ENCODE peak calls at places on chromosomes 7 and 10, in ten cellular contexts. P is upper lobe of right lung, U is hepatocyte, E is Panc1, X is A549, R is prostate gland, I is colonic mucosa, Y is heart right ventricle, O is lower lobe of right lung, T is psoas muscle. F is an unnamed sample.

GRCh38 chr10:74437822-74438221 is 286.8 kb downstream of the ADK start:
- DNase-seq in P (no peak), U (no peak), E (no peak), X (peak; percentile 12), R (no peak), I (no peak), Y (no peak), O (no peak), T (no peak), F (peak; percentile 54)

GRCh38 chr7:119935418-119936025 is 337.5 kb upstream of the KCND2 start:
- DNase-seq in P (no peak), U (peak; percentile 65), E (peak; percentile 18), X (no peak), R (no peak), I (no peak), Y (no peak), O (no peak), T (no peak), F (peak; percentile 86)

GRCh38 chr10:33653584-33654367 is 319.3 kb upstream of the NRP1 start:
- DNase-seq in P (no peak), U (no peak), E (no peak), X (no peak), R (no peak), I (no peak), Y (no peak), O (no peak), T (no peak), F (peak; percentile 95)

GRCh38 chr7:69439040-69439439 is 159.2 kb upstream of the AUTS2 start:
- DNase-seq in P (no peak), U (no peak), E (no peak), X (no peak), R (no peak), I (no peak), Y (no peak), O (no peak), T (no peak), F (no peak)

GRCh38 chr7:33243319-33243881 is 114.0 kb downstream of the BBS9 start:
- DNase-seq in P (no peak), U (peak; percentile 55), E (peak; percentile 30), X (peak; percentile 36), R (no peak), I (no peak), Y (no peak), O (no peak), T (no peak), F (peak; percentile 83)

GRCh38 chr7:80584778-80585177 is 53.7 kb upstream of the CD36 start:
- DNase-seq in P (no peak), U (peak; percentile 61), E (no peak), X (no peak), R (no peak), I (no peak), Y (no peak), O (no peak), T (no peak), F (peak; percentile 82)

GRCh38 chr7:10767771-10768170 is 205.9 kb upstream of the PHF14 start:
- DNase-seq in P (no peak), U (no peak), E (no peak), X (no peak), R (no peak), I (no peak), Y (no peak), O (no peak), T (no peak), F (no peak)

GRCh38 chr7:157612664-157613561 is 276.1 kb downstream of the DNAJB6 start:
- DNase-seq in P (peak; percentile 76), U (peak; percentile 34), E (no peak), X (no peak), R (no peak), I (peak; percentile 29), Y (peak; percentile 59), O (no peak), T (peak; percentile 58), F (no peak)

GRCh38 chr7:29806131-29806792 is at the start of gene WIPF3:
- DNase-seq in P (peak; percentile 68), U (peak; percentile 84), E (no peak), X (peak; percentile 22), R (no peak), I (peak; percentile 40), Y (peak; percentile 44), O (peak; percentile 48), T (peak; percentile 48), F (no peak)
- TF ChIP-seq CTCF in P (no peak), U (no peak), E (no peak), X (no peak), R (no peak), I (no peak), Y (no peak), O (no peak), T (peak; percentile 8), F (no peak)

GRCh38 chr10:17213646-17214349 is 12.3 kb upstream of the TRDMT1 start:
- DNase-seq in P (no peak), U (no peak), E (no peak), X (no peak), R (no peak), I (no peak), Y (no peak), O (no peak), T (no peak), F (peak; percentile 27)

GRCh38 chr10:17209931-17210330 is 8.5 kb upstream of the TRDMT1 start:
- DNase-seq in P (no peak), U (no peak), E (no peak), X (no peak), R (no peak), I (no peak), Y (no peak), O (no peak), T (no peak), F (peak; percentile 59)

GRCh38 chr10:17209302-17209701 is 7.8 kb upstream of the TRDMT1 start:
- DNase-seq in P (no peak), U (no peak), E (no peak), X (no peak), R (no peak), I (no peak), Y (no peak), O (no peak), T (no peak), F (no peak)

GRCh38 chr10:17212802-17213204 is 11.3 kb upstream of the TRDMT1 start:
- DNase-seq in P (no peak), U (no peak), E (no peak), X (no peak), R (no peak), I (no peak), Y (no peak), O (no peak), T (no peak), F (no peak)

DNA sequence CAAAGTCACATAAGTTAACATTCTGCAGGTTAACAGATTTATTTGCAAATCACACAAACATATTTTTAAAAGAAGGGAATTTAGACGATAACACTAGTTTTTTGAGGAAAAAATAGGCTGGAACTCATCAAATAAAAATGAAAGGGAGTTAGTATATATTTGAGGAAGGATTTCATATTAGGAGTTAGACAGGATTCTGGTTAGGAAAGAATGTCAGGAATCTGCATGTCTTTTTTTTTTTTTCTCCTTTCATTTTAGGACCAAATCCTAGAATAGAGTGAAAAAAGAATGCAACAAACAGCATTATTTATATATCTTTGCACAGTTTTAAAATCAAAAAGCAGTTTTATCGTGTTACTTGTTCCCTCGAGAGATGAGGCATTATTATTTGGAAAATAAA is 8.9 kb upstream of the TRDMT1 start:
- DNase-seq in P (no peak), U (no peak), E (no peak), X (no peak), R (no peak), I (no peak), Y (no peak), O (no peak), T (no peak), F (peak; percentile 69)
- H3K4me3 ChIP-seq in P (no peak overlapping the region), U (no peak overlapping the region), E (no peak overlapping the region), X (no peak overlapping the region), R (no peak overlapping the region), I (no peak overlapping the region), Y (no peak overlapping the region), O (no peak overlapping the region), T (no peak overlapping the region), F (no peak overlapping the region)

GRCh38 chr7:123637203-123637602 is 18.5 kb upstream of the LMOD2 start:
- DNase-seq in P (no peak), U (no peak), E (no peak), X (no peak), R (no peak), I (no peak), Y (no peak), O (no peak), T (no peak), F (no peak)

GRCh38 chr7:123632808-123633207 is 22.9 kb upstream of the LMOD2 start:
- DNase-seq in P (no peak), U (no peak), E (no peak), X (no peak), R (no peak), I (no peak), Y (no peak), O (no peak), T (no peak), F (no peak)

GRCh38 chr7:123633553-123633952 is 22.1 kb upstream of the LMOD2 start:
- DNase-seq in P (no peak), U (no peak), E (no peak), X (no peak), R (no peak), I (no peak), Y (no peak), O (no peak), T (no peak), F (peak; percentile 88)

GRCh38 chr7:123637878-123638277 is 17.8 kb upstream of the LMOD2 start:
- DNase-seq in P (no peak), U (no peak), E (no peak), X (no peak), R (no peak), I (no peak), Y (no peak), O (no peak), T (no peak), F (no peak)

DNA sequence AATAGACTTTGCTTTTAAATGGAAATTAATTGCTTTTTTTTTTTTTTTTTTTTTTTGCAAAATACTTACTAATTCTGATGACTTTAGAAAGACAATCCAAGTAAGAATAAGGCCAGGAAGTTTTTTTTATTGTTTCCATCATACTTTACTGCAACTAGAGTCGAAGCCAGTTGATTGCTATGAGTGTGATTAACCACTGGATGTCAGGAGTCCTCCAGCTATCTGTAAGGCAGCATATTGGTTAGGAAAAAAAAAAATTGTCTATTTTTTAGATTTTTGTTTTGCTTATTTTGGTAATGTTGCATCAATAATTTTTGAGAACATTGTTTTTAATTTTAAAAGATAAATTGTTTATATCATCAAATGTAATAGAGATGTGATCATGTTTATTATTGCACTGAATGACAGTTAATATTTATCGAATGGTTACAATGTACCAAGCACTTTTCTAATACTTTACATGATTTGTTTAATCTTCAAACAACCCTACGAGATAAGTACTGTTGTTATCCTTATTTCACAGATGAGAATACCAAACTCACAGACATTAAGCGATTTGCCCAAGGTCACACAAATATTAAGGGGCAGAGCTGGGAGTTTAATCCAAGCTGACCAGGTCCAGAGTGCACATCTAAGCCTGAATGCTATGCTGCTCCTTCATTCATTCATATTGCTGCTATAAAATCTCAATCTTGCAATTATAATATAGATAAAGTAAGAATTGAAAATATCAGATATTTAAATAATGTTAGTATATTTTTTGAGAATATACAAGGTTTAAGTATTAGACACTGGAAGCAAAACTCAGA is 19.9 kb upstream of the LMOD2 start:
- DNase-seq in P (no peak), U (peak; percentile 56), E (no peak), X (peak; percentile 13), R (no peak), I (no peak), Y (no peak), O (no peak), T (no peak), F (peak; percentile 76)
- TF ChIP-seq CTCF in P (peak; percentile 51), U (peak; percentile 70), E (peak; percentile 65), X (peak; percentile 69), R (no peak), I (peak; percentile 18), Y (peak; percentile 76), O (peak; percentile 51), T (peak; percentile 75), F (peak; percentile 75)

DNA sequence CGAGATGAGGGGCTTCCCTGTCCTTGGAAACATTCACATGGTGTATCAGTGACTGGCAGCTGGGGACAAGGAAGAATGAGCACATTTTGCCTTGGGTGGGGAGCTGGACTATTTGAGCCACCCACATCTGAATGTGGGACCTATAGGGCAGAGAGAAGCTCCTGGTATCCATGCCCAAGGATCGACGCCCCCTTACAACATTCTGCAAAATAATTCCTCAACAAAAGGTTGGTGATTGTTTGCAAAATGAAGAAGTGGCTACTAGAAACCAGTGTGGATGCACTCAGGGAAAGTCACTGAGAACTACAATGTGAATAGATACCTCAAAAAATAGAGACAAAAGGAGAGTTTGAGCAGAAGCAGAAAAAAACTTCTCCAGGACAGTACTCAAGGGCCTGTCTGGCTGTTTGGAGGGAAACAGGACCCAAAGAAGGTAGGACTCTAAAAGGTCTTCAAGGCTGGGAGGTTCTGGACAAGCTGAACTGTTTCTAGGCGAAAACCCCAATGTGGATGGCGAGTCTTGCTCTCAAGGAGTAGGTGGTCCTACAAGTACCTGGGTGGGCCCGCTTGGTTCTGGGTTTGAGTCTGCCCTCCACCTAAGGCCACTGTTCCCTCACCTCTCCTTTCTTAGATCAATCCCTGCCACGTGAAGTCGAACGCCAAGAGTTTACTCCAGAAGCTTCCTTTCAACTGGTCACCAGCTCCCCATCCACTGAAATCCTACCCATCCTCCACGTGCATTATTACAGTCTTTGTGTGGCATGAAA is 125.0 kb upstream of the ZNF746 start:
- DNase-seq in P (no peak), U (no peak), E (no peak), X (no peak), R (no peak), I (no peak), Y (no peak), O (no peak), T (no peak), F (no peak)
- H3K4me3 ChIP-seq in P (peak overlapping the region; percentile 90), U (peak overlapping the region; percentile 83), E (peak overlapping the region; percentile 99), X (peak overlapping the region; percentile 98), R (no peak overlapping the region), I (no peak overlapping the region), Y (peak overlapping the region; percentile 97), O (peak overlapping the region; percentile 80), T (peak overlapping the region; percentile 95), F (peak overlapping the region; percentile 94)

F was measured in fibroblast of the aortic adventitia.